ENCODE peak calls at places on chromosomes 4 and X, in four cellular contexts. One of them, this sample, is unnamed.

GRCh38 chrX:87896057-87896456 is 378.5 kb downstream of the KLHL4 start:
- DNase-seq in effector memory CD4-positive, alpha-beta T cell: no peak
- DNase-seq in H9: no peak
- DNase-seq in neural crest cell: no peak
- DNase-seq in this sample: no peak

GRCh38 chrX:13151806-13152510 is 107.5 kb upstream of the FAM9C start:
- DNase-seq in effector memory CD4-positive, alpha-beta T cell: peak
- DNase-seq in H9: no peak
- DNase-seq in neural crest cell: no peak
- DNase-seq in this sample: peak

GRCh38 chr4:53656421-53656981 is 65.2 kb upstream of the LNX1 start:
- DNase-seq in effector memory CD4-positive, alpha-beta T cell: no peak
- DNase-seq in H9: no peak
- DNase-seq in neural crest cell: no peak
- DNase-seq in this sample: no peak

GRCh38 chr4:37528161-37528560 is 158.0 kb downstream of the RELL1 start:
- DNase-seq in effector memory CD4-positive, alpha-beta T cell: no peak
- DNase-seq in H9: no peak
- DNase-seq in neural crest cell: no peak
- DNase-seq in this sample: no peak

GRCh38 chr4:80183196-80184052 is 13.9 kb upstream of the PRDM8 start:
- DNase-seq in effector memory CD4-positive, alpha-beta T cell: peak
- DNase-seq in H9: peak
- DNase-seq in neural crest cell: no peak
- DNase-seq in this sample: peak

GRCh38 chr4:97394653-97395052 is 748.6 kb downstream of the STPG2 start:
- DNase-seq in effector memory CD4-positive, alpha-beta T cell: no peak
- DNase-seq in H9: no peak
- DNase-seq in neural crest cell: no peak
- DNase-seq in this sample: no peak

GRCh38 chr4:184384056-184384809 is 90.1 kb downstream of the IRF2 start:
- DNase-seq in effector memory CD4-positive, alpha-beta T cell: no peak
- DNase-seq in H9: peak
- DNase-seq in neural crest cell: no peak
- DNase-seq in this sample: no peak

GRCh38 chr4:186693159-186693815 is 30.4 kb downstream of the FAT1 start:
- DNase-seq in effector memory CD4-positive, alpha-beta T cell: no peak
- DNase-seq in H9: no peak
- DNase-seq in neural crest cell: no peak
- DNase-seq in this sample: no peak

GRCh38 chr4:10107111-10108091 is 9.2 kb downstream of the WDR1 start:
- DNase-seq in effector memory CD4-positive, alpha-beta T cell: no peak
- DNase-seq in H9: no peak
- DNase-seq in neural crest cell: no peak
- DNase-seq in this sample: no peak

GRCh38 chrX:31981546-31982062 is 909.8 kb upstream of the FTHL17 start:
- DNase-seq in effector memory CD4-positive, alpha-beta T cell: no peak
- DNase-seq in H9: no peak
- DNase-seq in neural crest cell: no peak
- DNase-seq in this sample: no peak

GRCh38 chrX:16213970-16214369 is 46.7 kb downstream of the MAGEB17 start:
- DNase-seq in effector memory CD4-positive, alpha-beta T cell: no peak
- DNase-seq in H9: no peak
- DNase-seq in neural crest cell: no peak
- DNase-seq in this sample: no peak

GRCh38 chrX:124211312-124211942 is 121.0 kb upstream of the TEX13D start:
- DNase-seq in effector memory CD4-positive, alpha-beta T cell: no peak
- DNase-seq in H9: no peak
- DNase-seq in neural crest cell: no peak
- DNase-seq in this sample: no peak

GRCh38 chr4:655735-656151 is 18.3 kb downstream of the ATP5ME start:
- DNase-seq in effector memory CD4-positive, alpha-beta T cell: no peak
- DNase-seq in H9: no peak
- DNase-seq in neural crest cell: no peak
- DNase-seq in this sample: no peak

GRCh38 chrX:123083924-123084323 is 100.2 kb upstream of the GRIA3 start:
- DNase-seq in effector memory CD4-positive, alpha-beta T cell: no peak
- DNase-seq in H9: no peak
- DNase-seq in neural crest cell: no peak
- DNase-seq in this sample: no peak

GRCh38 chrX:87621697-87622096 is 104.1 kb downstream of the KLHL4 start:
- DNase-seq in effector memory CD4-positive, alpha-beta T cell: no peak
- DNase-seq in H9: no peak
- DNase-seq in neural crest cell: no peak
- DNase-seq in this sample: no peak

GRCh38 chr4:148774134-148774533 is 331.9 kb upstream of the NR3C2 start:
- DNase-seq in effector memory CD4-positive, alpha-beta T cell: no peak
- DNase-seq in H9: no peak
- DNase-seq in neural crest cell: no peak
- DNase-seq in this sample: no peak

GRCh38 chrX:77451041-77451440 is 3.9 kb downstream of the FGF16 start:
- DNase-seq in effector memory CD4-positive, alpha-beta T cell: no peak
- DNase-seq in H9: no peak
- DNase-seq in neural crest cell: no peak
- DNase-seq in this sample: no peak

GRCh38 chrX:56728321-56728720 is 722 bp upstream of the NBDY start:
- DNase-seq in effector memory CD4-positive, alpha-beta T cell: no peak
- DNase-seq in H9: no peak
- DNase-seq in neural crest cell: no peak
- DNase-seq in this sample: no peak

GRCh38 chr4:31088600-31089230 is 368.5 kb downstream of the PCDH7 start:
- DNase-seq in effector memory CD4-positive, alpha-beta T cell: no peak
- DNase-seq in H9: no peak
- DNase-seq in neural crest cell: no peak
- DNase-seq in this sample: no peak

GRCh38 chrX:40171513-40172168 is 73.9 kb upstream of the BCOR start:
- DNase-seq in effector memory CD4-positive, alpha-beta T cell: no peak
- DNase-seq in H9: peak
- DNase-seq in neural crest cell: no peak
- DNase-seq in this sample: no peak

GRCh38 chr4:164320847-164321246 is 433.1 kb upstream of the SMIM31 start:
- DNase-seq in effector memory CD4-positive, alpha-beta T cell: no peak
- DNase-seq in H9: no peak
- DNase-seq in neural crest cell: no peak
- DNase-seq in this sample: no peak

GRCh38 chrX:11478036-11478435 is 184.8 kb downstream of the AMELX start:
- DNase-seq in effector memory CD4-positive, alpha-beta T cell: no peak
- DNase-seq in H9: no peak
- DNase-seq in neural crest cell: no peak
- DNase-seq in this sample: no peak

GRCh38 chr4:184280591-184281071 is 63.0 kb upstream of the ENPP6 start:
- DNase-seq in effector memory CD4-positive, alpha-beta T cell: no peak
- DNase-seq in H9: peak
- DNase-seq in neural crest cell: no peak
- DNase-seq in this sample: no peak

GRCh38 chrX:107450823-107451509 is 1.5 kb downstream of the FRMPD3 start:
- DNase-seq in effector memory CD4-positive, alpha-beta T cell: no peak
- DNase-seq in H9: peak
- DNase-seq in neural crest cell: peak
- DNase-seq in this sample: no peak

GRCh38 chr4:112266823-112267222 is 18.9 kb downstream of the TIFA start:
- DNase-seq in effector memory CD4-positive, alpha-beta T cell: no peak
- DNase-seq in H9: no peak
- DNase-seq in neural crest cell: no peak
- DNase-seq in this sample: no peak

GRCh38 chr4:145234086-145234694 is 53.8 kb upstream of the OTUD4 start:
- DNase-seq in effector memory CD4-positive, alpha-beta T cell: no peak
- DNase-seq in H9: peak
- DNase-seq in neural crest cell: peak
- DNase-seq in this sample: peak

GRCh38 chr4:102642571-102643298 is 118.0 kb downstream of the MANBA start:
- DNase-seq in effector memory CD4-positive, alpha-beta T cell: no peak
- DNase-seq in H9: no peak
- DNase-seq in neural crest cell: no peak
- DNase-seq in this sample: no peak

GRCh38 chr4:133385161-133385954 is 236.3 kb downstream of the PCDH10 start:
- DNase-seq in effector memory CD4-positive, alpha-beta T cell: no peak
- DNase-seq in H9: peak
- DNase-seq in neural crest cell: no peak
- DNase-seq in this sample: no peak

GRCh38 chr4:6366581-6366980 is 96.9 kb downstream of the WFS1 start:
- DNase-seq in effector memory CD4-positive, alpha-beta T cell: no peak
- DNase-seq in H9: no peak
- DNase-seq in neural crest cell: no peak
- DNase-seq in this sample: no peak

GRCh38 chrX:40953369-40953768 is 131.9 kb upstream of the USP9X start:
- DNase-seq in effector memory CD4-positive, alpha-beta T cell: no peak
- DNase-seq in H9: no peak
- DNase-seq in neural crest cell: no peak
- DNase-seq in this sample: no peak

GRCh38 chr4:126647320-126647719 is 985.4 kb upstream of the INTU start:
- DNase-seq in effector memory CD4-positive, alpha-beta T cell: no peak
- DNase-seq in H9: no peak
- DNase-seq in neural crest cell: no peak
- DNase-seq in this sample: no peak

GRCh38 chr4:53365121-53365485 is 758 bp downstream of the SCFD2 start:
- DNase-seq in effector memory CD4-positive, alpha-beta T cell: no peak
- DNase-seq in H9: peak
- DNase-seq in neural crest cell: no peak
- DNase-seq in this sample: no peak

GRCh38 chr4:145703850-145704528 is 24.0 kb downstream of the C4orf51 start:
- DNase-seq in effector memory CD4-positive, alpha-beta T cell: no peak
- DNase-seq in H9: no peak
- DNase-seq in neural crest cell: no peak
- DNase-seq in this sample: no peak

This sample was measured in T-helper 9 cell.